ENCODE peak calls at places on chromosomes 3 and 15, in nine cellular contexts. One of them, this sample, is unnamed.

GRCh38 chr3:11600501-11601282 is 43.0 kb downstream of the VGLL4 start:
- DNase-seq in Peyer's patch: no peak
- DNase-seq in GM12878: no peak
- DNase-seq in spleen: no peak
- DNase-seq in right lobe of liver: no peak
- DNase-seq in lower leg skin: peak
- DNase-seq in transverse colon: peak
- DNase-seq in NB4: no peak
- DNase-seq in A549: peak
- DNase-seq in this sample: no peak

GRCh38 chr15:68617001-68617400 is 38.2 kb downstream of the CORO2B start:
- DNase-seq in Peyer's patch: no peak
- DNase-seq in GM12878: no peak
- DNase-seq in spleen: no peak
- DNase-seq in right lobe of liver: no peak
- DNase-seq in lower leg skin: no peak
- DNase-seq in transverse colon: no peak
- DNase-seq in NB4: no peak
- DNase-seq in A549: no peak
- DNase-seq in this sample: no peak

GRCh38 chr3:37074178-37074577 is 80.9 kb downstream of the MLH1 start:
- DNase-seq in Peyer's patch: no peak
- DNase-seq in GM12878: no peak
- DNase-seq in spleen: no peak
- DNase-seq in right lobe of liver: no peak
- DNase-seq in lower leg skin: no peak
- DNase-seq in transverse colon: no peak
- DNase-seq in NB4: no peak
- DNase-seq in A549: no peak
- DNase-seq in this sample: no peak

GRCh38 chr3:50609743-50610085 is 1.9 kb downstream of the CISH start:
- DNase-seq in Peyer's patch: no peak
- DNase-seq in GM12878: no peak
- DNase-seq in spleen: no peak
- DNase-seq in right lobe of liver: no peak
- DNase-seq in lower leg skin: no peak
- DNase-seq in transverse colon: no peak
- DNase-seq in NB4: no peak
- DNase-seq in A549: no peak
- DNase-seq in this sample: no peak

GRCh38 chr15:46900992-46901391 is 816.3 kb upstream of the SEMA6D start:
- DNase-seq in Peyer's patch: no peak
- DNase-seq in GM12878: no peak
- DNase-seq in spleen: no peak
- DNase-seq in right lobe of liver: no peak
- DNase-seq in lower leg skin: no peak
- DNase-seq in transverse colon: no peak
- DNase-seq in NB4: no peak
- DNase-seq in A549: no peak
- DNase-seq in this sample: no peak

GRCh38 chr15:71485094-71485693 is 325.2 kb upstream of the NR2E3 start:
- DNase-seq in Peyer's patch: no peak
- DNase-seq in GM12878: no peak
- DNase-seq in spleen: no peak
- DNase-seq in right lobe of liver: no peak
- DNase-seq in lower leg skin: no peak
- DNase-seq in transverse colon: no peak
- DNase-seq in NB4: no peak
- DNase-seq in A549: peak
- DNase-seq in this sample: no peak

GRCh38 chr3:31848921-31849320 is 132.1 kb downstream of the OSBPL10 start:
- DNase-seq in Peyer's patch: no peak
- DNase-seq in GM12878: no peak
- DNase-seq in spleen: no peak
- DNase-seq in right lobe of liver: no peak
- DNase-seq in lower leg skin: no peak
- DNase-seq in transverse colon: no peak
- DNase-seq in NB4: no peak
- DNase-seq in A549: no peak
- DNase-seq in this sample: peak

GRCh38 chr3:44198957-44199269 is 42.8 kb upstream of the TOPAZ1 start:
- DNase-seq in Peyer's patch: no peak
- DNase-seq in GM12878: no peak
- DNase-seq in spleen: no peak
- DNase-seq in right lobe of liver: no peak
- DNase-seq in lower leg skin: no peak
- DNase-seq in transverse colon: no peak
- DNase-seq in NB4: no peak
- DNase-seq in A549: no peak
- DNase-seq in this sample: no peak

GRCh38 chr3:197958346-197958745 is 1.7 kb upstream of the LMLN start:
- DNase-seq in Peyer's patch: no peak
- DNase-seq in GM12878: no peak
- DNase-seq in spleen: no peak
- DNase-seq in right lobe of liver: no peak
- DNase-seq in lower leg skin: no peak
- DNase-seq in transverse colon: no peak
- DNase-seq in NB4: peak
- DNase-seq in A549: no peak
- DNase-seq in this sample: peak

GRCh38 chr3:197956070-197956469 is 3.9 kb upstream of the LMLN start:
- DNase-seq in Peyer's patch: no peak
- DNase-seq in GM12878: no peak
- DNase-seq in spleen: no peak
- DNase-seq in right lobe of liver: no peak
- DNase-seq in lower leg skin: no peak
- DNase-seq in transverse colon: no peak
- DNase-seq in NB4: no peak
- DNase-seq in A549: no peak
- DNase-seq in this sample: no peak

GRCh38 chr3:197957775-197958103 is 2.3 kb upstream of the LMLN start:
- DNase-seq in Peyer's patch: no peak
- DNase-seq in GM12878: no peak
- DNase-seq in spleen: no peak
- DNase-seq in right lobe of liver: no peak
- DNase-seq in lower leg skin: no peak
- DNase-seq in transverse colon: no peak
- DNase-seq in NB4: no peak
- DNase-seq in A549: no peak
- DNase-seq in this sample: no peak

GRCh38 chr3:197953881-197954280 is 3.9 kb downstream of the RPL35A start:
- DNase-seq in Peyer's patch: no peak
- DNase-seq in GM12878: no peak
- DNase-seq in spleen: no peak
- DNase-seq in right lobe of liver: no peak
- DNase-seq in lower leg skin: no peak
- DNase-seq in transverse colon: no peak
- DNase-seq in NB4: no peak
- DNase-seq in A549: no peak
- DNase-seq in this sample: no peak

GRCh38 chr3:197956626-197956988 is 3.4 kb upstream of the LMLN start:
- DNase-seq in Peyer's patch: no peak
- DNase-seq in GM12878: no peak
- DNase-seq in spleen: no peak
- DNase-seq in right lobe of liver: no peak
- DNase-seq in lower leg skin: no peak
- DNase-seq in transverse colon: no peak
- DNase-seq in NB4: peak
- DNase-seq in A549: no peak
- DNase-seq in this sample: no peak
- TF ChIP-seq POLR2A in Peyer's patch: no peak
- TF ChIP-seq POLR2A in GM12878: peak
- TF ChIP-seq POLR2A in spleen: no peak
- TF ChIP-seq POLR2A in right lobe of liver: no peak
- TF ChIP-seq POLR2A in lower leg skin: no peak
- TF ChIP-seq POLR2A in transverse colon: no peak
- TF ChIP-seq POLR2A in NB4: no peak
- TF ChIP-seq POLR2A in A549: no peak
- TF ChIP-seq POLR2A in this sample: no peak

GRCh38 chr3:156721687-156722086 is 47.3 kb downstream of the TIPARP start:
- DNase-seq in Peyer's patch: no peak
- DNase-seq in GM12878: no peak
- DNase-seq in spleen: no peak
- DNase-seq in right lobe of liver: no peak
- DNase-seq in lower leg skin: no peak
- DNase-seq in transverse colon: no peak
- DNase-seq in NB4: no peak
- DNase-seq in A549: peak
- DNase-seq in this sample: no peak

GRCh38 chr3:156726456-156726855 is 52.1 kb downstream of the TIPARP start:
- DNase-seq in Peyer's patch: no peak
- DNase-seq in GM12878: no peak
- DNase-seq in spleen: no peak
- DNase-seq in right lobe of liver: no peak
- DNase-seq in lower leg skin: no peak
- DNase-seq in transverse colon: no peak
- DNase-seq in NB4: no peak
- DNase-seq in A549: no peak
- DNase-seq in this sample: no peak

GRCh38 chr3:156725706-156726105 is 51.3 kb downstream of the TIPARP start:
- DNase-seq in Peyer's patch: no peak
- DNase-seq in GM12878: no peak
- DNase-seq in spleen: no peak
- DNase-seq in right lobe of liver: no peak
- DNase-seq in lower leg skin: no peak
- DNase-seq in transverse colon: peak
- DNase-seq in NB4: no peak
- DNase-seq in A549: no peak
- DNase-seq in this sample: no peak

GRCh38 chr3:156722219-156722618 is 47.8 kb downstream of the TIPARP start:
- DNase-seq in Peyer's patch: no peak
- DNase-seq in GM12878: no peak
- DNase-seq in spleen: no peak
- DNase-seq in right lobe of liver: no peak
- DNase-seq in lower leg skin: no peak
- DNase-seq in transverse colon: no peak
- DNase-seq in NB4: no peak
- DNase-seq in A549: no peak
- DNase-seq in this sample: no peak

GRCh38 chr3:156723182-156723619 is 48.8 kb downstream of the TIPARP start:
- DNase-seq in Peyer's patch: no peak
- DNase-seq in GM12878: no peak
- DNase-seq in spleen: no peak
- DNase-seq in right lobe of liver: no peak
- DNase-seq in lower leg skin: no peak
- DNase-seq in transverse colon: no peak
- DNase-seq in NB4: peak
- DNase-seq in A549: no peak
- DNase-seq in this sample: no peak
- TF ChIP-seq POLR2A in Peyer's patch: no peak
- TF ChIP-seq POLR2A in GM12878: no peak
- TF ChIP-seq POLR2A in spleen: no peak
- TF ChIP-seq POLR2A in right lobe of liver: no peak
- TF ChIP-seq POLR2A in lower leg skin: no peak
- TF ChIP-seq POLR2A in transverse colon: no peak
- TF ChIP-seq POLR2A in NB4: no peak
- TF ChIP-seq POLR2A in A549: no peak
- TF ChIP-seq POLR2A in this sample: no peak

GRCh38 chr15:43793647-43794046 is 1.5 kb downstream of the SERF2 start:
- DNase-seq in Peyer's patch: no peak
- DNase-seq in GM12878: no peak
- DNase-seq in spleen: no peak
- DNase-seq in right lobe of liver: no peak
- DNase-seq in lower leg skin: no peak
- DNase-seq in transverse colon: no peak
- DNase-seq in NB4: no peak
- DNase-seq in A549: no peak
- DNase-seq in this sample: no peak

GRCh38 chr15:43795197-43795596 is 3.1 kb downstream of the SERF2 start:
- DNase-seq in Peyer's patch: no peak
- DNase-seq in GM12878: no peak
- DNase-seq in spleen: no peak
- DNase-seq in right lobe of liver: no peak
- DNase-seq in lower leg skin: no peak
- DNase-seq in transverse colon: no peak
- DNase-seq in NB4: no peak
- DNase-seq in A549: no peak
- DNase-seq in this sample: no peak

GRCh38 chr15:43794269-43795037 is 2.3 kb downstream of the SERF2 start:
- DNase-seq in Peyer's patch: no peak
- DNase-seq in GM12878: no peak
- DNase-seq in spleen: no peak
- DNase-seq in right lobe of liver: no peak
- DNase-seq in lower leg skin: no peak
- DNase-seq in transverse colon: no peak
- DNase-seq in NB4: no peak
- DNase-seq in A549: no peak
- DNase-seq in this sample: peak

GRCh38 chr15:43791993-43792760 is at the start of gene SERF2:
- DNase-seq in Peyer's patch: peak
- DNase-seq in GM12878: peak
- DNase-seq in spleen: peak
- DNase-seq in right lobe of liver: peak
- DNase-seq in lower leg skin: peak
- DNase-seq in transverse colon: peak
- DNase-seq in NB4: peak
- DNase-seq in A549: peak
- DNase-seq in this sample: peak

GRCh38 chr15:43792761-43793493 is 807 bp downstream of the SERF2 start:
- DNase-seq in Peyer's patch: no peak
- DNase-seq in GM12878: no peak
- DNase-seq in spleen: peak
- DNase-seq in right lobe of liver: peak
- DNase-seq in lower leg skin: no peak
- DNase-seq in transverse colon: peak
- DNase-seq in NB4: peak
- DNase-seq in A549: no peak
- DNase-seq in this sample: peak
- TF ChIP-seq POLR2A in Peyer's patch: no peak
- TF ChIP-seq POLR2A in GM12878: peak
- TF ChIP-seq POLR2A in spleen: peak
- TF ChIP-seq POLR2A in right lobe of liver: peak
- TF ChIP-seq POLR2A in lower leg skin: no peak
- TF ChIP-seq POLR2A in transverse colon: peak
- TF ChIP-seq POLR2A in NB4: no peak
- TF ChIP-seq POLR2A in A549: no peak
- TF ChIP-seq POLR2A in this sample: no peak

DNA sequence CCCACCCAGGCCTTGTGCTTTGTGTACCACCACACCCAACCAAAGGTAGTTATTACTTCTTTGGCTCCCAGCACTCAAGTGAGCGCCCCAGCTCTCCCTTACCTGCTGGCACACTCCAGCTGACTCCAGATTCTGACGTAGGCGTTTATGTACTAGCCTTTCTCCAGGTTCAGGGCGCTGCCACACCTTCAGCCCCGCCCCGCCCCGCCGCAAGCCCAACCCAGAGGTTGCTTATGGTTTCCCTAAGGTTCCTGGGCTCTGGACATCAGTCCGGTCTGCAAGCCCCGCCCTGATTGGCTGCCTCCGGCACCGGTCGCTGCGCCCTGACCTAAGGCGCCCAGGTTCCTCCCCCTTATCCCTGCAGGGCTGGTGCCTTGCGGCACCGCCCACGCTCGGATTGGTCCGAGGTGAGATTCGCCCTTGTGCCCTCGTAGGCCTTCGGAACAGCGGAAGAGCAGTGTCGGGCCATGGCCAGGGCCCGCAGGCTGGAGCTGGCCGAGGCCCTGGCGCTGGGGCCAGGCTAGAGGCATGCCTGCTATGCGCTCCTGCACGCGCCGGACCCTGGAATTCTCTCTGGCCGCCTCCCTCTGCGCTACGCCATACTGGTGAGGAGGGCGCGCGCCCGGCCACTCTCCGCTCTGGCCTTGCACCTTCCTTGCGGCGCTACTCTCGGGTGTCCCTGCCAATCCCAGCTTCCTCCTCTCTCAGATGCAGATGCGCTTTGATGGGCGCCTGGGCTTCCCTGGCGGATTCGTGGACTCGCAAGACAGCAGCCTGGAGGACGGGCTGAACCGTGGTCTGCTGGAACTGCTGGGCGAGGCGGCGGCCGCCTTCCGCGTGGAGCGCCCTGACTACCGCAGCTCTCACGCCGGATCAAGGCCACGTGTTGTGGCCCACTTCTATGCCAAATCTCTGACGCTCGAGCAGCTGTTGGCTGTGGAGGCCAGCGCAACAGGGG is 19.8 kb upstream of the NUDT16 start:
- DNase-seq in Peyer's patch: peak
- DNase-seq in GM12878: peak
- DNase-seq in spleen: peak
- DNase-seq in right lobe of liver: peak
- DNase-seq in lower leg skin: peak
- DNase-seq in transverse colon: peak
- DNase-seq in NB4: no peak
- DNase-seq in A549: peak
- DNase-seq in this sample: peak
- TF ChIP-seq POLR2A in Peyer's patch: peak
- TF ChIP-seq POLR2A in GM12878: peak
- TF ChIP-seq POLR2A in spleen: no peak
- TF ChIP-seq POLR2A in right lobe of liver: peak
- TF ChIP-seq POLR2A in lower leg skin: no peak
- TF ChIP-seq POLR2A in transverse colon: peak
- TF ChIP-seq POLR2A in NB4: no peak
- TF ChIP-seq POLR2A in A549: no peak
- TF ChIP-seq POLR2A in this sample: peak

This sample was measured in erythroblast.